ENCODE peak calls at places on chromosomes 13 and 19, in five cellular contexts. V is ELR; A is H54; S is CD8-positive, alpha-beta T cell; T is ovary. R is an unnamed sample.

GRCh38 chr13:24251525-24251924 is 57.9 kb upstream of the C1QTNF9 start:
- DNase-seq in V (no peak), A (no peak), S (peak), T (no peak), R (no peak)

GRCh38 chr13:33838567-33839131 is 20.7 kb downstream of the RFC3 start:
- DNase-seq in V (no peak), A (no peak), S (no peak), T (peak), R (no peak)

GRCh38 chr13:30743319-30744055 is 8.1 kb downstream of the ALOX5AP start:
- DNase-seq in V (peak), A (peak), S (no peak), T (peak), R (peak)

GRCh38 chr19:38670921-38671398 is 23.5 kb downstream of the ACTN4 start:
- DNase-seq in V (no peak), A (no peak), S (no peak), T (no peak), R (no peak)

GRCh38 chr19:17058236-17058635 is 17.0 kb downstream of the HAUS8 start:
- DNase-seq in V (peak), A (no peak), S (no peak), T (no peak), R (no peak)

GRCh38 chr19:45442927-45443461 is 19.3 kb upstream of the ERCC1 start:
- DNase-seq in V (peak), A (no peak), S (peak), T (peak), R (peak)

GRCh38 chr13:99931462-99931861 is 40.1 kb downstream of the ZIC5 start:
- DNase-seq in V (no peak), A (no peak), S (no peak), T (no peak), R (no peak)

GRCh38 chr19:35031072-35031881 is 1.0 kb downstream of the SCN1B start:
- DNase-seq in V (peak), A (peak), S (no peak), T (peak), R (no peak)

GRCh38 chr19:18798384-18799352 is 7.6 kb upstream of the COMP start:
- DNase-seq in V (no peak), A (no peak), S (no peak), T (no peak), R (no peak)

GRCh38 chr19:40056505-40056904 is 474 bp upstream of the ZNF780B start:
- DNase-seq in V (no peak), A (no peak), S (no peak), T (no peak), R (no peak)

GRCh38 chr19:35528218-35529038 is at the start of gene SBSN:
- DNase-seq in V (peak), A (peak), S (no peak), T (no peak), R (peak)

GRCh38 chr19:17555929-17556813 is 722 bp downstream of the COLGALT1 start:
- DNase-seq in V (peak), A (no peak), S (peak), T (peak), R (peak)

GRCh38 chr13:27967203-27967735 is 1.8 kb downstream of the CDX2 start:
- DNase-seq in V (no peak), A (no peak), S (no peak), T (no peak), R (no peak)

GRCh38 chr19:35521124-35521743 is 6.9 kb downstream of the SBSN start:
- DNase-seq in V (no peak), A (no peak), S (no peak), T (no peak), R (no peak)

GRCh38 chr13:51840141-51840540 is 4.8 kb downstream of the TMEM272 start:
- DNase-seq in V (no peak), A (no peak), S (no peak), T (no peak), R (no peak)

GRCh38 chr13:36526897-36527296 is 94.6 kb downstream of the CCNA1 start:
- DNase-seq in V (no peak), A (no peak), S (no peak), T (no peak), R (no peak)

GRCh38 chr13:67224148-67224846 is 5.8 kb downstream of the PCDH9 start:
- DNase-seq in V (peak), A (peak), S (peak), T (peak), R (peak)

GRCh38 chr19:51407631-51408131 is 9.8 kb downstream of the SIGLEC10 start:
- DNase-seq in V (peak), A (peak), S (peak), T (no peak), R (no peak)

GRCh38 chr19:49613374-49613773 is 22.4 kb downstream of the PRR12 start:
- DNase-seq in V (peak), A (peak), S (no peak), T (no peak), R (no peak)

GRCh38 chr13:67574320-67575233 is 344.4 kb upstream of the PCDH9 start:
- DNase-seq in V (peak), A (no peak), S (no peak), T (no peak), R (no peak)

GRCh38 chr19:15304140-15304705 is 28.1 kb downstream of the BRD4 start:
- DNase-seq in V (peak), A (no peak), S (no peak), T (no peak), R (no peak)

GRCh38 chr13:34722931-34723330 is 219.1 kb upstream of the NBEA start:
- DNase-seq in V (no peak), A (no peak), S (no peak), T (no peak), R (no peak)

GRCh38 chr13:73060251-73061160 is 1.7 kb downstream of the KLF5 start:
- DNase-seq in V (peak), A (peak), S (no peak), T (peak), R (peak)

GRCh38 chr13:41463823-41464602 is 6.7 kb downstream of the RGCC start:
- DNase-seq in V (no peak), A (no peak), S (no peak), T (no peak), R (no peak)

GRCh38 chr19:46944918-46945628 is 74.6 kb upstream of the NPAS1 start:
- DNase-seq in V (no peak), A (no peak), S (no peak), T (peak), R (no peak)

GRCh38 chr13:33263976-33264619 is 21.5 kb downstream of the STARD13 start:
- DNase-seq in V (no peak), A (no peak), S (no peak), T (no peak), R (peak)

GRCh38 chr13:105370011-105370645 is 1165.3 kb downstream of the EFNB2 start:
- DNase-seq in V (no peak), A (no peak), S (no peak), T (no peak), R (no peak)

GRCh38 chr13:75881109-75881775 is 245.1 kb downstream of the LMO7 start:
- DNase-seq in V (no peak), A (no peak), S (no peak), T (no peak), R (no peak)

GRCh38 chr13:29575098-29575497 is 20.4 kb downstream of the SLC7A1 start:
- DNase-seq in V (no peak), A (no peak), S (no peak), T (no peak), R (no peak)

GRCh38 chr13:97226788-97227627 is 4.9 kb downstream of the MBNL2 start:
- DNase-seq in V (no peak), A (no peak), S (peak), T (no peak), R (no peak)

GRCh38 chr13:101640797-101641400 is 188.4 kb downstream of the ITGBL1 start:
- DNase-seq in V (peak), A (peak), S (no peak), T (no peak), R (peak)

GRCh38 chr19:3404324-3405260 is 38.2 kb downstream of the NFIC start:
- DNase-seq in V (peak), A (no peak), S (no peak), T (peak), R (no peak)